ENCODE peak calls at places on chromosomes 2 and 18, in five cellular contexts. Y is lower lobe of right lung, J is MM.1S, U is GM23338, T is NCI-H1092 treated with DMSO at 0.1 percent for 48 hours. I is an unnamed sample.
A peak's percentile ranks its signal among the peaks of the same experiment; 100 is the strongest.

GRCh38 chr2:224947566-224947965 is 94.7 kb downstream of the DOCK10 start:
- DNase-seq in T (no peak), J (no peak), Y (no peak), U (no peak), I (peak; percentile 88)

GRCh38 chr2:241986836-241987641 is 117.5 kb downstream of the RTP5 start:
- DNase-seq in U (no peak), Y (no peak), J (no peak), T (no peak), I (no peak)

GRCh38 chr2:168311265-168311925 is 64.0 kb upstream of the STK39 start:
- DNase-seq in Y (no peak), U (no peak), T (peak; percentile 79), J (no peak), I (no peak)

GRCh38 chr2:23484767-23485166 is 99.8 kb downstream of the KLHL29 start:
- DNase-seq in U (no peak), Y (no peak), T (no peak), J (no peak), I (no peak)

GRCh38 chr2:65604246-65604645 is 171.8 kb upstream of the SPRED2 start:
- DNase-seq in U (no peak), J (no peak), Y (no peak), T (no peak), I (no peak)

GRCh38 chr18:77077836-77078456 is 54.6 kb downstream of the MBP start:
- DNase-seq in U (no peak), J (no peak), T (no peak), Y (no peak), I (no peak)

GRCh38 chr18:59141294-59142068 is 1.8 kb downstream of the SEC11C start:
- DNase-seq in T (peak; percentile 90), Y (no peak), J (peak; percentile 87), U (no peak), I (no peak)

GRCh38 chr2:60386436-60386835 is 167.0 kb downstream of the BCL11A start:
- DNase-seq in J (no peak), U (no peak), T (no peak), Y (no peak), I (no peak)

GRCh38 chr2:197838036-197838435 is 33.6 kb downstream of the PLCL1 start:
- DNase-seq in T (no peak), Y (no peak), U (no peak), J (peak; percentile 93), I (peak; percentile 70)

GRCh38 chr2:39875914-39876267 is 96.8 kb upstream of the THUMPD2 start:
- DNase-seq in J (no peak), Y (no peak), U (no peak), T (no peak), I (no peak)

I was measured in lung microvascular endothelial cell.